ENCODE peak calls at places on chromosome 19, in ten cellular contexts. One of them, this sample, is unnamed.
A peak's percentile ranks its signal among the peaks of the same experiment; 100 is the strongest.

GRCh38 chr19:40702337-40703012 is 12.0 kb upstream of the NUMBL start:
- DNase-seq in naive thymus-derived CD8-positive, alpha-beta T cell: no peak
- DNase-seq in stimulated activated CD8-positive, alpha-beta memory T cell treated with anti-CD3 and anti-CD28 coated beads, Interleukin-2, amount 100 ng/mL, for 1 hour: no peak
- DNase-seq in endothelial cell: peak; percentile 67
- DNase-seq in WTC11: peak; percentile 78
- DNase-seq in adrenal gland: no peak
- DNase-seq in AG08396: no peak
- DNase-seq in CD4-positive, alpha-beta memory T cell: no peak
- DNase-seq in left ventricle myocardium superior: peak; percentile 75
- DNase-seq in fibroblast of lung: peak; percentile 30
- DNase-seq in this sample: peak; percentile 36

GRCh38 chr19:10797078-10797477 is 38.9 kb downstream of the TMED1 start:
- DNase-seq in naive thymus-derived CD8-positive, alpha-beta T cell: no peak
- DNase-seq in stimulated activated CD8-positive, alpha-beta memory T cell treated with anti-CD3 and anti-CD28 coated beads, Interleukin-2, amount 100 ng/mL, for 1 hour: peak; percentile 24
- DNase-seq in endothelial cell: no peak
- DNase-seq in WTC11: no peak
- DNase-seq in adrenal gland: no peak
- DNase-seq in AG08396: no peak
- DNase-seq in CD4-positive, alpha-beta memory T cell: peak; percentile 82
- DNase-seq in left ventricle myocardium superior: no peak
- DNase-seq in fibroblast of lung: no peak
- DNase-seq in this sample: no peak

GRCh38 chr19:1000095-1000494 is at the start of gene GRIN3B:
- DNase-seq in naive thymus-derived CD8-positive, alpha-beta T cell: peak; percentile 44
- DNase-seq in stimulated activated CD8-positive, alpha-beta memory T cell treated with anti-CD3 and anti-CD28 coated beads, Interleukin-2, amount 100 ng/mL, for 1 hour: peak; percentile 16
- DNase-seq in endothelial cell: peak; percentile 78
- DNase-seq in WTC11: peak; percentile 90
- DNase-seq in adrenal gland: no peak
- DNase-seq in AG08396: peak; percentile 90
- DNase-seq in CD4-positive, alpha-beta memory T cell: peak; percentile 60
- DNase-seq in left ventricle myocardium superior: peak; percentile 69
- DNase-seq in fibroblast of lung: peak; percentile 44
- DNase-seq in this sample: no peak

GRCh38 chr19:48513289-48514122 is 1.9 kb upstream of the LMTK3 start:
- DNase-seq in naive thymus-derived CD8-positive, alpha-beta T cell: peak; percentile 71
- DNase-seq in stimulated activated CD8-positive, alpha-beta memory T cell treated with anti-CD3 and anti-CD28 coated beads, Interleukin-2, amount 100 ng/mL, for 1 hour: no peak
- DNase-seq in endothelial cell: peak; percentile 67
- DNase-seq in WTC11: peak; percentile 83
- DNase-seq in adrenal gland: peak; percentile 69
- DNase-seq in AG08396: peak; percentile 84
- DNase-seq in CD4-positive, alpha-beta memory T cell: peak; percentile 88
- DNase-seq in left ventricle myocardium superior: peak; percentile 71
- DNase-seq in fibroblast of lung: peak; percentile 62
- DNase-seq in this sample: peak; percentile 78

GRCh38 chr19:39277598-39277997 is 9.4 kb downstream of the IFNL2 start:
- DNase-seq in naive thymus-derived CD8-positive, alpha-beta T cell: no peak
- DNase-seq in stimulated activated CD8-positive, alpha-beta memory T cell treated with anti-CD3 and anti-CD28 coated beads, Interleukin-2, amount 100 ng/mL, for 1 hour: no peak
- DNase-seq in endothelial cell: no peak
- DNase-seq in WTC11: no peak
- DNase-seq in adrenal gland: no peak
- DNase-seq in AG08396: no peak
- DNase-seq in CD4-positive, alpha-beta memory T cell: no peak
- DNase-seq in left ventricle myocardium superior: no peak
- DNase-seq in fibroblast of lung: no peak
- DNase-seq in this sample: no peak

GRCh38 chr19:45508931-45509691 is 1.8 kb downstream of the VASP start:
- DNase-seq in naive thymus-derived CD8-positive, alpha-beta T cell: no peak
- DNase-seq in stimulated activated CD8-positive, alpha-beta memory T cell treated with anti-CD3 and anti-CD28 coated beads, Interleukin-2, amount 100 ng/mL, for 1 hour: no peak
- DNase-seq in endothelial cell: peak; percentile 78
- DNase-seq in WTC11: peak; percentile 74
- DNase-seq in adrenal gland: peak; percentile 73
- DNase-seq in AG08396: peak; percentile 87
- DNase-seq in CD4-positive, alpha-beta memory T cell: no peak
- DNase-seq in left ventricle myocardium superior: peak; percentile 81
- DNase-seq in fibroblast of lung: peak; percentile 65
- DNase-seq in this sample: peak; percentile 83

GRCh38 chr19:14476663-14477401 is 1.7 kb upstream of the PTGER1 start:
- DNase-seq in naive thymus-derived CD8-positive, alpha-beta T cell: no peak
- DNase-seq in stimulated activated CD8-positive, alpha-beta memory T cell treated with anti-CD3 and anti-CD28 coated beads, Interleukin-2, amount 100 ng/mL, for 1 hour: no peak
- DNase-seq in endothelial cell: no peak
- DNase-seq in WTC11: no peak
- DNase-seq in adrenal gland: no peak
- DNase-seq in AG08396: peak; percentile 89
- DNase-seq in CD4-positive, alpha-beta memory T cell: peak; percentile 84
- DNase-seq in left ventricle myocardium superior: peak; percentile 46
- DNase-seq in fibroblast of lung: peak; percentile 92
- DNase-seq in this sample: peak; percentile 77

GRCh38 chr19:6740589-6741348 is 1.3 kb downstream of the TRIP10 start:
- DNase-seq in naive thymus-derived CD8-positive, alpha-beta T cell: no peak
- DNase-seq in stimulated activated CD8-positive, alpha-beta memory T cell treated with anti-CD3 and anti-CD28 coated beads, Interleukin-2, amount 100 ng/mL, for 1 hour: no peak
- DNase-seq in endothelial cell: peak; percentile 65
- DNase-seq in WTC11: peak; percentile 75
- DNase-seq in adrenal gland: peak; percentile 55
- DNase-seq in AG08396: no peak
- DNase-seq in CD4-positive, alpha-beta memory T cell: peak; percentile 47
- DNase-seq in left ventricle myocardium superior: peak; percentile 78
- DNase-seq in fibroblast of lung: peak; percentile 18
- DNase-seq in this sample: peak; percentile 91

GRCh38 chr19:13045812-13046211 is 50.5 kb downstream of the NFIX start:
- DNase-seq in naive thymus-derived CD8-positive, alpha-beta T cell: no peak
- DNase-seq in stimulated activated CD8-positive, alpha-beta memory T cell treated with anti-CD3 and anti-CD28 coated beads, Interleukin-2, amount 100 ng/mL, for 1 hour: no peak
- DNase-seq in endothelial cell: no peak
- DNase-seq in WTC11: no peak
- DNase-seq in adrenal gland: no peak
- DNase-seq in AG08396: no peak
- DNase-seq in CD4-positive, alpha-beta memory T cell: no peak
- DNase-seq in left ventricle myocardium superior: no peak
- DNase-seq in fibroblast of lung: no peak
- DNase-seq in this sample: no peak

GRCh38 chr19:13995878-13996765 is 10.0 kb downstream of the RFX1 start:
- DNase-seq in naive thymus-derived CD8-positive, alpha-beta T cell: no peak
- DNase-seq in stimulated activated CD8-positive, alpha-beta memory T cell treated with anti-CD3 and anti-CD28 coated beads, Interleukin-2, amount 100 ng/mL, for 1 hour: no peak
- DNase-seq in endothelial cell: no peak
- DNase-seq in WTC11: no peak
- DNase-seq in adrenal gland: no peak
- DNase-seq in AG08396: no peak
- DNase-seq in CD4-positive, alpha-beta memory T cell: no peak
- DNase-seq in left ventricle myocardium superior: peak; percentile 10
- DNase-seq in fibroblast of lung: no peak
- DNase-seq in this sample: no peak

GRCh38 chr19:56740478-56740877 is 68.9 kb upstream of the ZNF835 start:
- DNase-seq in naive thymus-derived CD8-positive, alpha-beta T cell: no peak
- DNase-seq in stimulated activated CD8-positive, alpha-beta memory T cell treated with anti-CD3 and anti-CD28 coated beads, Interleukin-2, amount 100 ng/mL, for 1 hour: no peak
- DNase-seq in endothelial cell: no peak
- DNase-seq in WTC11: no peak
- DNase-seq in adrenal gland: no peak
- DNase-seq in AG08396: no peak
- DNase-seq in CD4-positive, alpha-beta memory T cell: no peak
- DNase-seq in left ventricle myocardium superior: no peak
- DNase-seq in fibroblast of lung: no peak
- DNase-seq in this sample: no peak

GRCh38 chr19:39411006-39411831 is 1.2 kb upstream of the PLEKHG2 start:
- DNase-seq in naive thymus-derived CD8-positive, alpha-beta T cell: peak; percentile 27
- DNase-seq in stimulated activated CD8-positive, alpha-beta memory T cell treated with anti-CD3 and anti-CD28 coated beads, Interleukin-2, amount 100 ng/mL, for 1 hour: no peak
- DNase-seq in endothelial cell: no peak
- DNase-seq in WTC11: no peak
- DNase-seq in adrenal gland: no peak
- DNase-seq in AG08396: no peak
- DNase-seq in CD4-positive, alpha-beta memory T cell: peak; percentile 66
- DNase-seq in left ventricle myocardium superior: no peak
- DNase-seq in fibroblast of lung: peak; percentile 76
- DNase-seq in this sample: peak; percentile 56